ENCODE peak calls at places on chromosomes 7 and 10, in ten cellular contexts. W is A549, F is transverse colon, R is ovary, H is tibial nerve, N is sigmoid colon, J is HepG2, O is SK-N-SH, K is K562, U is H1. D is an unnamed sample.

GRCh38 chr10:6350609-6351008 is 147.9 kb downstream of the PFKFB3 start:
- DNase-seq in H (no peak), N (no peak), W (no peak), F (no peak), J (no peak), R (no peak), K (no peak), U (no peak), O (no peak), D (no peak)

GRCh38 chr10:46228076-46229071 is 58.4 kb upstream of the ANTXRL start:
- DNase-seq in W (peak), K (peak), F (peak), O (peak), J (peak), R (peak), H (peak), N (peak), U (peak), D (no peak)

GRCh38 chr7:25722856-25723255 is 429.1 kb upstream of the NFE2L3 start:
- DNase-seq in U (no peak), K (no peak), J (no peak), F (no peak), R (no peak), W (no peak), N (no peak), H (no peak), O (no peak), D (no peak)

GRCh38 chr7:47411281-47411869 is 170.5 kb downstream of the TNS3 start:
- DNase-seq in U (no peak), F (no peak), K (no peak), W (no peak), R (no peak), O (no peak), J (no peak), N (peak), H (no peak), D (no peak)

GRCh38 chr7:84705701-84706100 is 481.2 kb downstream of the SEMA3D start:
- DNase-seq in K (no peak), R (no peak), H (no peak), U (no peak), F (no peak), W (no peak), J (no peak), N (no peak), O (no peak), D (no peak)

GRCh38 chr10:8544500-8544899 is 490.0 kb downstream of the GATA3 start:
- DNase-seq in O (no peak), W (no peak), F (no peak), H (no peak), U (no peak), J (no peak), K (no peak), R (no peak), N (no peak), D (no peak)

GRCh38 chr10:22427890-22428571 is 82.7 kb downstream of the SPAG6 start:
- DNase-seq in U (no peak), R (no peak), J (no peak), H (no peak), O (peak), N (no peak), W (peak), K (peak), F (no peak), D (no peak)

GRCh38 chr10:90723416-90724068 is 134.3 kb downstream of the HTR7 start:
- DNase-seq in N (no peak), J (no peak), K (no peak), R (no peak), U (peak), F (no peak), O (no peak), W (no peak), H (no peak), D (no peak)

GRCh38 chr7:94391716-94392390 is 2.8 kb upstream of the COL1A2 start:
- DNase-seq in W (no peak), N (no peak), J (no peak), R (peak), K (no peak), O (peak), H (no peak), U (no peak), F (no peak), D (no peak)

GRCh38 chr10:97540669-97541500 is 31.7 kb upstream of the ANKRD2 start:
- DNase-seq in R (peak), W (no peak), U (no peak), J (no peak), F (no peak), H (no peak), N (peak), K (no peak), O (no peak), D (no peak)

GRCh38 chr7:100567045-100567730 is 6.5 kb downstream of the SAP25 start:
- DNase-seq in H (no peak), O (no peak), R (no peak), N (no peak), U (no peak), J (no peak), F (no peak), K (no peak), W (no peak), D (no peak)

GRCh38 chr7:132709971-132710567 is 133.8 kb upstream of the PLXNA4 start:
- DNase-seq in W (no peak), H (peak), U (no peak), J (peak), O (no peak), F (no peak), N (no peak), K (peak), R (no peak), D (no peak)

GRCh38 chr7:134632937-134633540 is 13.6 kb upstream of the BPGM start:
- DNase-seq in O (peak), N (no peak), U (no peak), J (peak), K (peak), R (no peak), F (no peak), W (peak), H (no peak), D (no peak)

GRCh38 chr10:8435186-8436055 is 380.9 kb downstream of the GATA3 start:
- DNase-seq in F (no peak), R (no peak), J (no peak), W (no peak), H (no peak), K (no peak), N (no peak), O (no peak), U (no peak), D (no peak)

GRCh38 chr10:95201736-95202135 is 7.7 kb downstream of the ACSM6 start:
- DNase-seq in N (no peak), W (peak), O (no peak), K (no peak), J (peak), H (no peak), F (no peak), R (no peak), U (no peak), D (no peak)

GRCh38 chr10:80194373-80195045 is 10.8 kb downstream of the ANXA11 start:
- DNase-seq in F (no peak), U (no peak), R (no peak), H (no peak), K (no peak), N (no peak), W (no peak), O (no peak), J (no peak), D (no peak)

GRCh38 chr7:30664184-30664885 is 17.9 kb downstream of the CRHR2 start:
- DNase-seq in J (no peak), N (no peak), W (no peak), O (no peak), F (no peak), U (no peak), K (no peak), R (no peak), H (no peak), D (no peak)

GRCh38 chr7:30663414-30663813 is 18.8 kb downstream of the CRHR2 start:
- DNase-seq in K (no peak), N (no peak), U (no peak), F (no peak), R (no peak), H (no peak), J (no peak), W (no peak), O (no peak), D (no peak)

GRCh38 chr7:30662431-30662939 is 19.8 kb downstream of the CRHR2 start:
- DNase-seq in U (no peak), R (no peak), J (no peak), F (no peak), H (no peak), K (no peak), O (no peak), W (no peak), N (no peak), D (no peak)

GRCh38 chr7:30660331-30661255 is 21.7 kb downstream of the CRHR2 start:
- DNase-seq in U (no peak), O (peak), K (no peak), R (no peak), H (no peak), J (no peak), W (no peak), N (peak), F (no peak), D (no peak)

DNA sequence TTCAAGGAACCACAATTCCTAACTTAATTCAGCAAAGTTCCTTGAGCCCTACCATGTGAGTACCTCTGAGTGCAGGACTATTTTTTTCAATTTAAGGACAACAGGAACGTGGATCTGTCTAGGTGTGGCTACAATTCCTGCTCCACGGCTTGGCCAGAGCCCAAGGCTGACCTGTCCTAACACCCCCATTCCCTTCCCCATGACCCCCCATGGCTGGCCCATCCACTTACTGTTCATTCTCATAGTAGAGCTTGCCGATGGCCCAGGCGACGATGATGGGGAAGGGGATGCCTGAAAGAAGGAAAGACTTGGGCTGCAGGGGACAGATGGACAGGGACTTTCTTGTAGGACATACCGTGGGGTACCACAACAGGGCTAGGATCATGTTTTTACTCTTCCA is 20.3 kb downstream of the CRHR2 start:
- DNase-seq in U (no peak), H (no peak), W (no peak), R (no peak), K (no peak), N (no peak), O (no peak), J (no peak), F (no peak), D (no peak)
- TF ChIP-seq EP300 in U (no peak), H (no peak), W (no peak), R (no peak), K (no peak), N (no peak), O (no peak), J (no peak), F (no peak), D (no peak)

DNA sequence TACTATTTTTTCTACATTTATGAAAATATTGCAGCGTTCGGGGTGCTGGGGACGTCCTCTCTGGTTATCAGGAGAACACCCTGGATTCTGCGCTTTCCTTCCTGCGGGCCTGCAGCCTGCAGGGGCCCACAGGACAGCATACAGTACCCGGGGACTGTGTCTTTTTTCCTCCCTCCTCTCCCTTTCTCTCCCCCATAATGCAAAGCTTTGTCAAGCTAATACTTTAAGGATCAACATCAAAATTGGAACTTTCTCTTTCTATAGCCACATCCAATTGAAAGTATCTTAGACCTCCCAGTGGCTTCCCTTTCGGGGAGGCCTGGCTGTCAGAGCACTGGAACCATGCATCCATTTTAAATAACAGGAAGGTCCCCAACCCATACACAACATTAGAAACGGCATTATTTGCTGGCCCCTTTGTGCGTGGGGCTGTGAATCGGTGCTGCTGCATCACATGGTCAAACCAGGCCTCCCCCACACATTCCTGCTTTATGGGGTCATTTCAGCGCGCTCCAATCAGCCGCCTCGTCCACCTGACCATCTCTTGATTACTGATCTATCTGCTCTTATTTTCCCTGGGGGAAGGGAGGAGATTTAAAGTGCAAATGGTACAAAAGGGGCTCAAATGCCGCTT is 505.1 kb downstream of the DNAJB6 start:
- DNase-seq in N (no peak), J (no peak), R (no peak), F (no peak), H (no peak), O (no peak), K (no peak), W (no peak), U (no peak), D (no peak)
- TF ChIP-seq EP300 in N (no peak), J (no peak), R (no peak), F (no peak), H (no peak), O (no peak), K (no peak), W (no peak), U (no peak), D (no peak)

GRCh38 chr10:4399571-4399970 is 426.4 kb upstream of the AKR1E2 start:
- DNase-seq in R (no peak), O (no peak), H (no peak), K (no peak), U (no peak), J (no peak), N (no peak), F (no peak), W (no peak), D (no peak)
- TF ChIP-seq EP300 in R (no peak), O (no peak), H (no peak), K (no peak), U (no peak), J (no peak), N (no peak), F (no peak), W (no peak), D (no peak)

DNA sequence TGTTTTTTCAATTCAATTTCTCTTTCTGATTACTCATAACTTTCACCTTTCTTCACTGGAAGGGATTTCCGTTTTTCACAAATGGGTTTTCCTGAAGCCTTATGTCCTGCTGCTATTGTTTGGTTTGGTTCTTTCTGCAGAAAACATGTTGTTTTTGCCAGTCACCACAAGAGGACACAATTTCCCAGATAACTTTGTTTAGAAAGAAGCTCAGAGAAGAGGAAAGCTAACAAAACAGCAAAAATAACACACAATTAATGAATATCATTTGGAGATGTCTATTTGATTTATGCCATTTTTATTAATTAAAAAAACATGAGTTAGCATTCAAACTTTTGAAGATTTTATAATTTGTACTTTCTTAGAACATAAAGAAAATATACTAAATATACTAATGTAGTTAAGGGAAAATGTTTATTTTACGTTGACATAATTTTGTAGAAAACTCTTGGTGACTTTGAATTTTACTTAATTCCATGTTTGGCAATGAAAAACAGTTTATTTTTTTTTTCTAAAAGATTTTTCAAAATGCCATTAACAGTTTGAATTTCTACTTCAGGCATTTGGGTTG is 4.7 kb upstream of the TWIST1 start:
- DNase-seq in U (no peak), F (no peak), R (no peak), K (no peak), J (no peak), W (peak), H (no peak), O (peak), N (no peak), D (no peak)
- TF ChIP-seq EP300 in U (no peak), F (no peak), R (no peak), K (no peak), J (no peak), W (no peak), H (no peak), O (no peak), N (no peak), D (no peak)

GRCh38 chr7:115350764-115351163 is 428.9 kb downstream of the MDFIC start:
- DNase-seq in K (no peak), R (no peak), U (no peak), O (no peak), J (no peak), F (no peak), N (no peak), W (no peak), H (no peak), D (no peak)

GRCh38 chr7:115354925-115355324 is 433.0 kb downstream of the MDFIC start:
- DNase-seq in H (no peak), N (no peak), F (no peak), J (no peak), U (no peak), W (no peak), O (no peak), K (no peak), R (no peak), D (no peak)

GRCh38 chr7:115356139-115356746 is 434.3 kb downstream of the MDFIC start:
- DNase-seq in J (peak), O (no peak), U (no peak), K (no peak), W (no peak), N (no peak), H (peak), R (no peak), F (no peak), D (no peak)

GRCh38 chr7:115349635-115350034 is 427.7 kb downstream of the MDFIC start:
- DNase-seq in U (no peak), O (no peak), K (no peak), F (no peak), J (no peak), R (no peak), W (no peak), N (no peak), H (no peak), D (no peak)

GRCh38 chr7:115352375-115352774 is 430.5 kb downstream of the MDFIC start:
- DNase-seq in K (no peak), F (no peak), W (no peak), N (no peak), H (no peak), R (no peak), J (no peak), U (no peak), O (no peak), D (no peak)
- TF ChIP-seq EP300 in K (no peak), F (no peak), W (no peak), N (no peak), H (no peak), R (no peak), J (no peak), U (no peak), O (no peak), D (no peak)

DNA sequence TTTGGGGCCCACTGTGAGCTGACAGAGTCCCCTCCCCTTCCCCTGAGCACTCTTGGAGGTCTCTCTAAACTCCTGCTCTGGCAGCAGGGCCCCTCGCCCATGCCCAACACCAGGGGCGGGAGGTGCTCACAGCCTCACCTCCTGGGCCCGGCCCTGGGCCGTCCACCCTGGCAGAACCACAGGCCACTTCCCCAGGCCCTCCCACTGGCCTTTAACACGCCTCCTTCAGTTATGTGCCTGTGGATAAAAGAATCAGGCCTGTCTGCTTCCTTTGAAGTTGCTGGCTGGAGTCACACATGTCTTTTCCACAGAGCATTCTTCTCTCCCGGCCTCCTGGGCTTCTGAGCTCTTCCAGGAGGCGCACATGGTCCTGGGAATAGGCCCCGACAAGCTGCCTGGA is 10.2 kb downstream of the MYL10 start:
- DNase-seq in H (no peak), O (peak), R (no peak), U (no peak), N (no peak), W (no peak), J (no peak), F (no peak), K (no peak), D (no peak)
- TF ChIP-seq EP300 in H (no peak), O (no peak), R (no peak), U (no peak), N (no peak), W (no peak), J (no peak), F (no peak), K (no peak), D (no peak)

GRCh38 chr10:11440250-11441150 is 170.9 kb downstream of the USP6NL start:
- DNase-seq in R (no peak), N (no peak), U (no peak), F (no peak), J (no peak), W (no peak), O (no peak), H (no peak), K (no peak), D (no peak)
- TF ChIP-seq EP300 in R (no peak), N (no peak), U (no peak), F (no peak), J (no peak), W (no peak), O (no peak), H (no peak), K (no peak), D (no peak)

GRCh38 chr7:2474224-2474623 is 2.0 kb downstream of the GRIFIN start:
- DNase-seq in O (no peak), F (no peak), U (no peak), W (no peak), N (no peak), J (no peak), H (no peak), R (no peak), K (no peak), D (no peak)

GRCh38 chr7:2473496-2474180 is 2.6 kb downstream of the GRIFIN start:
- DNase-seq in W (no peak), H (no peak), J (no peak), K (no peak), N (no peak), O (no peak), F (no peak), U (no peak), R (no peak), D (no peak)

GRCh38 chr7:2476298-2476697 is at the start of gene GRIFIN:
- DNase-seq in O (no peak), N (no peak), W (no peak), R (no peak), U (no peak), H (no peak), J (no peak), K (no peak), F (no peak), D (no peak)

GRCh38 chr7:2475678-2476015 is 551 bp downstream of the GRIFIN start:
- DNase-seq in U (no peak), R (no peak), H (no peak), O (no peak), K (no peak), J (no peak), W (no peak), F (no peak), N (no peak), D (no peak)

GRCh38 chr7:2474813-2475677 is 1.2 kb downstream of the GRIFIN start:
- DNase-seq in N (no peak), H (no peak), W (no peak), R (no peak), U (no peak), K (peak), O (peak), F (no peak), J (peak), D (no peak)
- TF ChIP-seq EP300 in N (no peak), H (no peak), W (no peak), R (no peak), U (no peak), K (no peak), O (no peak), F (no peak), J (no peak), D (no peak)

DNA sequence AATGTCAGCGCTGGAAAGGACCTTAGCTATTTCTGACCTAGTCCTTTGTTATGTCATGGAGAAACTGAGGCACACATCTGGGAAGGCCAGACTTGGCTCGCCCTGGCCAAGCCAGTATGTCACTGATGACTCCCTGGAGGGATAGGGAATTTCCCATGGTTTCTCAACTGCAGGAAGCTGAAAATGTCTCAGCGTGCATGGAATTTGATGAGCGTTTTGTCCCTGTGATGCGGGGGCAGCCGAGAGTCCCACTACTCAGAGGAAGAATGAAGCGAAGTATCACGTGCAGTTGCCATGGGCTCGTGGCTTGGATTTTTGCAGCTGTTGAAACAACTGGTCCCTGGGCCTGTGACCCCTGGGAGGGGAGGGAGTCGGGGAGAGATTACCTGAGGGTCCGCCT is 44.8 kb downstream of the CLIP2 start:
- DNase-seq in H (no peak), U (no peak), N (no peak), J (no peak), W (no peak), F (no peak), R (no peak), K (no peak), O (peak), D (no peak)
- TF ChIP-seq EP300 in H (no peak), U (no peak), N (no peak), J (no peak), W (no peak), F (no peak), R (no peak), K (no peak), O (no peak), D (no peak)

D was measured in esophagus muscularis mucosa.